ENCODE peak calls at places on chromosomes 2 and 18, in four cellular contexts. O, T, S and X are unnamed samples.
A peak's percentile ranks its signal among the peaks of the same experiment; 100 is the strongest.

GRCh38 chr2:160085662-160086061 is 23.2 kb upstream of the PLA2R1 start:
- DNase-seq in O (no peak), T (no peak), S (no peak), X (no peak)

GRCh38 chr2:231378028-231378722 is 17.3 kb upstream of the B3GNT7 start:
- DNase-seq in O (no peak), T (no peak), S (no peak), X (no peak)

GRCh38 chr18:5414546-5414945 is 119.0 kb upstream of the ZBTB14 start:
- DNase-seq in O (no peak), T (no peak), S (no peak), X (no peak)

GRCh38 chr2:34997779-34998178 is 1357.8 kb upstream of the CRIM1 start:
- DNase-seq in O (no peak), T (no peak), S (no peak), X (no peak)

GRCh38 chr2:196171946-196172345 is 568 bp upstream of the STK17B start:
- DNase-seq in O (no peak), T (peak; percentile 10), S (no peak), X (no peak)

GRCh38 chr2:24816884-24817283 is 23.7 kb downstream of the CENPO start:
- DNase-seq in O (no peak), T (peak; percentile 85), S (no peak), X (peak; percentile 88)

GRCh38 chr2:117720765-117721164 is 93.7 kb upstream of the DDX18 start:
- DNase-seq in O (no peak), T (no peak), S (no peak), X (no peak)

GRCh38 chr18:5424903-5425302 is 118.9 kb downstream of the EPB41L3 start:
- DNase-seq in O (no peak), T (peak; percentile 69), S (peak; percentile 15), X (peak; percentile 39)

GRCh38 chr2:12479042-12479601 is 237.6 kb upstream of the TRIB2 start:
- DNase-seq in O (no peak), T (no peak), S (no peak), X (no peak)

GRCh38 chr2:234137400-234138014 is 87.0 kb downstream of the SPP2 start:
- DNase-seq in O (no peak), T (peak; percentile 57), S (no peak), X (peak; percentile 40)

GRCh38 chr2:114614599-114614998 is 172.2 kb downstream of the DPP10 start:
- DNase-seq in O (no peak), T (no peak), S (no peak), X (no peak)

GRCh38 chr2:43000242-43001054 is 208.1 kb upstream of the HAAO start:
- DNase-seq in O (no peak), T (no peak), S (peak; percentile 65), X (no peak)

GRCh38 chr2:196284901-196285589 is 113.7 kb upstream of the STK17B start:
- DNase-seq in O (no peak), T (peak; percentile 24), S (no peak), X (no peak)

GRCh38 chr2:44562737-44563136 is 201.0 kb downstream of the CAMKMT start:
- DNase-seq in O (no peak), T (no peak), S (no peak), X (no peak)

GRCh38 chr2:234164499-234165409 is 114.3 kb downstream of the SPP2 start:
- DNase-seq in O (peak; percentile 16), T (no peak), S (no peak), X (no peak)

GRCh38 chr2:239926587-239927234 is 98.4 kb downstream of the NDUFA10 start:
- DNase-seq in O (peak; percentile 10), T (no peak), S (no peak), X (peak; percentile 19)

GRCh38 chr18:35477497-35477896 is 20.3 kb downstream of the INO80C start:
- DNase-seq in O (no peak), T (no peak), S (no peak), X (no peak)

GRCh38 chr2:173555833-173556232 is 201.2 kb downstream of the CDCA7 start:
- DNase-seq in O (no peak), T (peak; percentile 33), S (no peak), X (peak; percentile 39)

GRCh38 chr2:232372231-232373208 is 6.0 kb upstream of the ALPP start:
- DNase-seq in O (no peak), T (peak; percentile 31), S (no peak), X (peak; percentile 44)

GRCh38 chr2:22487541-22487940 is 897.4 kb upstream of the KLHL29 start:
- DNase-seq in O (no peak), T (no peak), S (no peak), X (no peak)

GRCh38 chr18:45014047-45014501 is 333.4 kb downstream of the SETBP1 start:
- DNase-seq in O (no peak), T (peak; percentile 93), S (no peak), X (peak; percentile 87)

GRCh38 chr2:172943563-172943962 is 132.1 kb upstream of the MAP3K20 start:
- DNase-seq in O (no peak), T (no peak), S (no peak), X (no peak)

GRCh38 chr2:200713704-200714064 is 98.0 kb upstream of the BZW1 start:
- DNase-seq in O (no peak), T (no peak), S (no peak), X (no peak)

GRCh38 chr18:50626317-50626716 is 66.4 kb downstream of the MAPK4 start:
- DNase-seq in O (no peak), T (no peak), S (no peak), X (no peak)

GRCh38 chr2:154457291-154457690 is 241.2 kb upstream of the KCNJ3 start:
- DNase-seq in O (no peak), T (no peak), S (no peak), X (peak; percentile 7)

GRCh38 chr18:24022141-24022540 is 7.6 kb downstream of the TTC39C start:
- DNase-seq in O (no peak), T (peak; percentile 71), S (no peak), X (peak; percentile 46)

GRCh38 chr2:233772153-233772552 is 6.0 kb upstream of the MROH2A start:
- DNase-seq in O (no peak), T (no peak), S (no peak), X (no peak)

DNA sequence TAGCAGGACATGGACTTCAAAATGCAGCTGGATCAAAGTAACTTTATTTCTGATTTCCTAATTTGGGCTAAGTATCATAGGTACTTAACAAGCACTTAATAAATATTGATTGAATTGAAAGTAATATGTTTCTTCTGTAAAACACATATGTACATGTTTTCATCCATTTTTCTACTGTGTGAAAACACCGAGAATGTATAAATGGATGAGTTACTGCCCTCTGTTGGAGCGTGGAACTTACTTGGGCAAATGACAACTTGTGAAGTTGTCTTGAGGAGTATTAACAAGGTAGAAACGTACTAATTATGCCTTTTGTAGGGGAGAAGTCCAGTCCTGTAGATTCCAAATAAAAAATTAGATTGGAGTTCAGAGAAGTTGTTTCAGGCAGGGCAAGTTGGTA is 87.2 kb downstream of the PHLPP1 start:
- DNase-seq in O (no peak), T (peak; percentile 37), S (no peak), X (no peak)
- TF ChIP-seq CTCF in O (no peak), T (peak; percentile 8), S (no peak), X (peak; percentile 46)

GRCh38 chr2:135743860-135744259 is 2.2 kb downstream of the UBXN4 start:
- DNase-seq in O (no peak), T (no peak), S (no peak), X (no peak)

GRCh38 chr2:135742307-135742838 is 718 bp downstream of the UBXN4 start:
- DNase-seq in O (peak; percentile 22), T (peak; percentile 61), S (peak; percentile 63), X (peak; percentile 18)

GRCh38 chr2:135741043-135741394 is 636 bp upstream of the UBXN4 start:
- DNase-seq in O (no peak), T (no peak), S (no peak), X (no peak)

GRCh38 chr2:135744761-135745314 is 3.2 kb downstream of the UBXN4 start:
- DNase-seq in O (peak; percentile 39), T (peak; percentile 9), S (peak; percentile 36), X (peak; percentile 18)

DNA sequence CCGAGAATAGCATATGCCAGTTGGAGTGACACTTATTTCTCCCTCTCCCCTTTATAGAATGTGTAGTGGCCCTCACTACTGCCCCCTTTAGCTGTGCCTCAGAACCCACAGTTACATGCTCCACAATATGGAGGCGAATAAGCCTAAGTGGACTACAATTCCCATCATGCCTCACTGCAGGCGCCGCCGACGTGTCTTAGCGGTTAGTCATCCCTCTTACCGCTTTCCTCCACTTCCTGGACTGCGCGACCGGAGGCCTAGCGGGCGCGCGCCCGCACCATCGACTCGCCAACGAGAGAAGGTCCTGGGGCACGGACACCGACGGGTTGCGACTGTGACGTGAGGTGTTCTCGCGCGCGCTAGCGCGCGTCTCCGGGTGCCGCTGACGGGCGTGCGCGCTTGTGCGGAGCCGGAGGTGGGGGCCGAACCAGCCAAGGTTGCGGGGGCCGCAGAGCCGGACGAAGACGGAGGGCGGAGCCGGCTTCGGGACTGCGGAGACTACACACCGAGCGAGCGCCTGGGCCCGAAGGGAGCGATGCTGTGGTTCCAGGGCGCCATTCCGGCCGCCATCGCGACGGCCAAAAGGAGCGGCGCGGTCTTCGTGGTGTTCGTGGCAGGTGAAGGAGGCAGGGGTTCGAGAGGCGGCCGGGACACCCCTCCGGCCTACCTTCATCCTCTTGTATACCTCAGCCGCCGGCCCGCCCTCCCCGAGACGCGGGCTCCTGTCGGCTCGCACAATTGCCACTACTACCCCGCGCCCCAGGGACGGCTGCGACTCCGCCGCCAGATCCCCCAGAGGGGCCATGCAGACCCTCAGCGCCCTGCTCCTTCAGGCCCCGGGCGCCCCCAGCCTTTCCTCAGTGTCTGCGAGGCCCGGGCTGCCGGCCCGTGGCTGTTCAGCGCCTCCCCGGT is at the start of gene UBXN4:
- DNase-seq in O (peak; percentile 92), T (peak; percentile 99), S (peak; percentile 95), X (peak; percentile 99)
- TF ChIP-seq CTCF in O (peak; percentile 61), T (peak; percentile 48), S (peak; percentile 56), X (peak; percentile 60)

GRCh38 chr18:79935925-79936324 is 15.5 kb downstream of the SLC66A2 start:
- DNase-seq in O (no peak), T (no peak), S (no peak), X (no peak)

GRCh38 chr18:79935098-79935480 is 16.4 kb downstream of the SLC66A2 start:
- DNase-seq in O (no peak), T (no peak), S (no peak), X (no peak)

GRCh38 chr18:79933765-79934164 is 17.7 kb downstream of the SLC66A2 start:
- DNase-seq in O (no peak), T (peak; percentile 52), S (no peak), X (peak; percentile 28)

GRCh38 chr18:79935499-79935898 is 16.0 kb downstream of the SLC66A2 start:
- DNase-seq in O (no peak), T (no peak), S (no peak), X (no peak)

GRCh38 chr18:79934311-79935097 is 16.9 kb downstream of the SLC66A2 start:
- DNase-seq in O (no peak), T (no peak), S (no peak), X (no peak)
- TF ChIP-seq CTCF in O (no peak), T (no peak), S (no peak), X (peak; percentile 1)

DNA sequence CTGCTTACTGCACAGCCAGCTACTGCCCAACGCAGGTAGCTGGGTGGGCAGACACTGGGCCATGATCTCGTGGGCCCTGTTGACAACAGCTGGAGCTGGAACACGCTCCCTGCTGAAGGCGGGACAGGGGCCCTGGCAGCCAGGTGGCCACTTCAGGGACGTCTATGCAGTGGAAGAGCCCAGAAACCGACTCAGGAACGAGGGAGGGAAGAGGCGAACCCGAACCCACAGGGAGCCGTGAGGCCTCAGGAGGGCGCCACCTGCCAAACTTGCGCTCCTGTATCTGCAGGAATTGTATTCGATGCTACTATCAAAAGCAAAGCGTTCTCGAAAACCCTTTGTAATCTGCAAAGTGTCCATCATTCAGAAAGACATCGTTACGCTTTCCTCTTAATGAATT is 198.4 kb downstream of the EIPR1 start:
- DNase-seq in O (peak; percentile 44), T (no peak), S (no peak), X (no peak)
- TF ChIP-seq CTCF in O (peak; percentile 56), T (no peak), S (peak; percentile 52), X (peak; percentile 40)